ENCODE peak calls at places on chromosomes 16 and 17, in six cellular contexts. F is mammary epithelial cell, L is upper lobe of right lung, G is transverse colon, R is BJ, P is tibial nerve. D is an unnamed sample.

GRCh38 chr17:74453665-74454196 is 12.7 kb upstream of the CD300A start:
- DNase-seq in F (no peak), G (no peak), P (no peak), R (no peak), L (no peak), D (no peak)

GRCh38 chr16:15575293-15576049 is 67.5 kb downstream of the MARF1 start:
- DNase-seq in R (no peak), L (no peak), G (no peak), P (no peak), F (no peak), D (no peak)

GRCh38 chr17:62675260-62675659 is 47.8 kb downstream of the MRC2 start:
- DNase-seq in R (no peak), P (no peak), G (no peak), F (no peak), L (no peak), D (no peak)

GRCh38 chr16:554640-555413 is 5.4 kb upstream of the PRR35 start:
- DNase-seq in F (peak), L (no peak), R (peak), G (peak), P (no peak), D (no peak)

GRCh38 chr17:80453980-80454556 is 22.3 kb downstream of the NPTX1 start:
- DNase-seq in G (no peak), P (no peak), L (no peak), F (no peak), R (no peak), D (no peak)

GRCh38 chr17:59327891-59328290 is 3.6 kb upstream of the YPEL2 start:
- DNase-seq in F (no peak), R (no peak), G (no peak), L (no peak), P (no peak), D (no peak)

GRCh38 chr17:67718325-67718941 is 697 bp downstream of the NOL11 start:
- DNase-seq in F (peak), G (peak), P (peak), R (no peak), L (no peak), D (no peak)

GRCh38 chr17:81561494-81561885 is 9.3 kb upstream of the FAAP100 start:
- DNase-seq in P (no peak), G (no peak), L (no peak), F (no peak), R (no peak), D (no peak)

GRCh38 chr17:79188048-79188447 is 113.4 kb downstream of the ENGASE start:
- DNase-seq in P (no peak), G (no peak), L (no peak), R (no peak), F (no peak), D (no peak)

GRCh38 chr16:35440875-35441274 is 1981.5 kb downstream of the TP53TG3F start:
- DNase-seq in P (no peak), L (no peak), F (no peak), G (no peak), R (no peak), D (no peak)

GRCh38 chr16:30895592-30896202 is 717 bp upstream of the CTF1 start:
- DNase-seq in P (no peak), G (no peak), R (no peak), L (no peak), F (no peak), D (peak)

DNA sequence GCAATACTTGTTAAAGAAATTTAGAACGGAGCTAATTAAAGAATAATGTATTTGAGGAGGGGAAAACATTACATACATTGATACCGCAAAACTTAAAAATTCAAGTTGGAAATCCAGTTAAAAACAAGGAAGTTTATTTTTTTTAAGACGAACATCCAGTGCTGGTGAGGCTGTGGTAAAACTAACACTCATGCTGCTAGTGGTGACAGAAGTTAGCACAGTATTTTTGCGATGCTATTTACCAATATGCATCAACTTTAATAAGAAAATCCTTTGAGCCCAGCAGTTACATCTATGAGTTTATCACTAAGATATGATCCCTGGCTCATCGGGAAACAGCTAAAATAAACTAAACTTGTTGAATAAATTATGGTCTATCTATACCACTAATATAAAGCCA is 31.7 kb downstream of the GSPT1 start:
- DNase-seq in P (no peak), F (no peak), G (no peak), L (no peak), R (no peak), D (no peak)
- TF ChIP-seq CTCF in P (no peak), F (no peak), G (no peak), L (no peak), R (no peak), D (no peak)

GRCh38 chr17:2798679-2799078 is 2.4 kb downstream of the RAP1GAP2 start:
- DNase-seq in P (no peak), G (no peak), F (no peak), R (no peak), L (no peak), D (no peak)

GRCh38 chr17:2798188-2798587 is 1.9 kb downstream of the RAP1GAP2 start:
- DNase-seq in R (no peak), G (no peak), L (no peak), F (no peak), P (no peak), D (no peak)

GRCh38 chr17:2797632-2798031 is 1.4 kb downstream of the RAP1GAP2 start:
- DNase-seq in L (no peak), R (no peak), P (no peak), F (no peak), G (peak), D (no peak)

GRCh38 chr17:2796164-2797140 is at the start of gene RAP1GAP2:
- DNase-seq in L (peak), P (peak), F (no peak), R (no peak), G (peak), D (no peak)

DNA sequence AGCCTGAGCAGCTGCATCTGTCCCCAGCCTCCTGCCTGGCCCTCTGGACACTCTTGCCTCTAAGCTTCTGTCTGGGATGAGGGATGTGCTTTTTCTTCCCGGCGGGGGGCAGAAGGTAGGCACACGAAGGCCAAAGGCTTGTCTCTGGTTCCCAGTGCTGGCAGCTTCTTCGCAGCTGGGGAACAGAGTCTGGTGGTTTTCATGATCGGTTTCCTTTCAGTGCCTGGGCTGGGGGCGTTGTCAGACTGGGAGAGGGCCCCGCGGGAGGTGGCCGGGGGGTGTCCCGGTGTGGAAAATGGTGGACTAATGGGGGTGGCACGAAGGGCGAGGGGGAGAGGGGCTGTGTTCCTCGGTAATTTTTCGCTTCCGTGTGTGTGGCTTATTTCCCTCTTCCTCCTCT is 988 bp downstream of the RAP1GAP2 start:
- DNase-seq in P (no peak), G (no peak), R (no peak), L (no peak), F (no peak), D (no peak)
- H3K4me3 ChIP-seq in P (peak), G (no peak), R (no peak), L (peak), F (no peak), D (no peak)

DNA sequence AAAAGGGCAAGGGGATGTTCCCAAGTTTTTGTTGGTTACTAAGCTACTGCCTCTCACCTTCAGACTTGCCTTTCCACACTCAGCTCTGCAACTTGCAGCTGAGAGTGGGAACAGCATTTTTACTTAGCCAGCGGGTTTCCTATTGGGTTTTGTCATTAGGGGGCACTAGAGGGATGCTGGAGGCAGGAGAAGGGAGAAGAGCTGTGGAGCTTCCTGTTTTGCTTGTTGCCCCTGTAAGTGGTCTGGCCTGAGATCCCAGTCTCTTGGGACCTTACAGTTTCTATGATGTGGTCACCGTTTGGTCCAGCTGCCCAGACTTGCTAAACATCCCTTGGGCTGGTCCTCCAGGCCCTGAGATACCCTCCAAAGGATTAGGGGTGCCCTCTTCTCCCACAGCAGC is 209.6 kb upstream of the NLRP1 start:
- DNase-seq in P (no peak), L (no peak), F (peak), G (no peak), R (no peak), D (no peak)
- TF ChIP-seq CTCF in P (no peak), L (no peak), F (peak), G (no peak), R (no peak), D (peak)

GRCh38 chr17:16488572-16488997 is 3.4 kb downstream of the LRRC75A start:
- DNase-seq in F (no peak), L (no peak), P (no peak), G (peak), R (no peak), D (no peak)

GRCh38 chr17:16493470-16494048 is 1.6 kb upstream of the LRRC75A start:
- DNase-seq in R (no peak), P (no peak), F (no peak), L (no peak), G (no peak), D (no peak)

GRCh38 chr17:16495561-16495960 is 3.6 kb upstream of the LRRC75A start:
- DNase-seq in R (no peak), F (no peak), L (no peak), P (no peak), G (peak), D (no peak)

GRCh38 chr17:16491703-16492612 is at the start of gene LRRC75A:
- DNase-seq in L (peak), F (peak), R (no peak), G (peak), P (no peak), D (no peak)

DNA sequence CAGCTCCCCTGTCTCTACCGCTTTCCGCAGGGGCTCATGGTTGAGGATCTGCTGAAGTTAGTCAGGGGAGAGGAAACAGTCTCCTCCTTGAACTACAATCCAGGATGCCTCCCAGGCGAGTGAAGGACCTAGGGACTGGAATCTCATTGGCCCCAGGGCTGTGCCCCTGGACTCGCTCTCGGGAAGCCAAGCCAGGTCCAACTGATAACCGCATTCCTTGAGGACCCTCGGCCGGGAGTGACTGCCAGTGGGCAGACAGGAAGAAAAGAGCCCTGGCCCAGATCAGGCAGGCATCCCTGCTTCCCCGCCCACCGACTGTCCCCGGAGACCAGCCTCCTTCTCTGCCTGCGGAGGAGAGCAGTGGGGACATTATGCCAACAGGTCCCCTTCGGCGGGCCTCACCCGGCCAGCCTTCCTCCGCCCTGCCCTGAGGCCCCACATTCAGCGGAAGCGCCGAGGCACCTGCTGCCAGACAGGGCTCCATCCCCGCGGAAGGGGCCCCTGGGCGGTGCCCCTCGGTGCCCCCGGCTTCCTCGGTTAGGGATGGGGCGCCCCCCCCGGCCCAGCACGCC is 776 bp downstream of the LRRC75A start:
- DNase-seq in F (no peak), G (peak), P (no peak), R (no peak), L (peak), D (no peak)
- H3K4me3 ChIP-seq in F (no peak), G (peak), P (peak), R (peak), L (peak), D (peak)

GRCh38 chr17:34121311-34121710 is 133.8 kb upstream of the CCL2 start:
- DNase-seq in P (no peak), R (no peak), G (no peak), F (no peak), L (no peak), D (no peak)
- TF ChIP-seq CTCF in P (no peak), R (no peak), G (no peak), F (no peak), L (no peak), D (no peak)

DNA sequence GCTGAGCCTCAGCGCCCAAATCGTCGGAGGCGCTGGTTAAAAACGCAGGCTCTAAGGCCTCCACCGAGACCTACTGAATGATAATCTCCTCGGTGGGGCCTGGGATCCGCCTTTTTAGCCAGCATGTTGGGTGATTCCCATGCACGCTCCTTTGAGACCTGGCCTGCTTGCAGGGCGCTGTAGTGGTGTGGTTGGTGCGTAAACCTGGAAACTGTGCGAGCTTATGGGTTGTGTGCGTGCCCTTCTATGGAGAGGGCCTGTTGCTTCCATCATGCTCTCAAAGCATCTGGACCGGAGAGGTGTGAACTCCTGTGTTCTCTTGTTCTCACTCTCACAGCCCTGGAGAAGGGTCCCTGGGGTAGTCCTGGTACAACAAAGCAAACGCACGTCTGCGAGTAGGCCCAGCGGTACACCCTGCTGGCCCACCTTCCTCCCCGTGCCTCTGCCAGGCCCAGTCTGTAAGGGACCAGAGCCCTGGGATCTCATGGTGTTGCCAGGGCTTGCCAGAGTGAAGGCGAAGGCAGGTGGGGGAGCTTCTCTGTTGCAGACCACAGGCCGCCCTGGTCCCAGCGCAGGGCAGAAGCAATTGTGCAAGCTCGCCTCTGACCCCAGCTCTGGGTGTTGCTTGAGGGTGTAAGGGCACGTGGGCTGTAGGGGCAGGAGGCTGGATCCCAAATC is 759 bp upstream of the LRRC75A start:
- DNase-seq in F (no peak), P (no peak), R (no peak), L (no peak), G (no peak), D (no peak)
- H3K4me3 ChIP-seq in F (no peak), P (peak), R (peak), L (peak), G (peak), D (peak)

DNA sequence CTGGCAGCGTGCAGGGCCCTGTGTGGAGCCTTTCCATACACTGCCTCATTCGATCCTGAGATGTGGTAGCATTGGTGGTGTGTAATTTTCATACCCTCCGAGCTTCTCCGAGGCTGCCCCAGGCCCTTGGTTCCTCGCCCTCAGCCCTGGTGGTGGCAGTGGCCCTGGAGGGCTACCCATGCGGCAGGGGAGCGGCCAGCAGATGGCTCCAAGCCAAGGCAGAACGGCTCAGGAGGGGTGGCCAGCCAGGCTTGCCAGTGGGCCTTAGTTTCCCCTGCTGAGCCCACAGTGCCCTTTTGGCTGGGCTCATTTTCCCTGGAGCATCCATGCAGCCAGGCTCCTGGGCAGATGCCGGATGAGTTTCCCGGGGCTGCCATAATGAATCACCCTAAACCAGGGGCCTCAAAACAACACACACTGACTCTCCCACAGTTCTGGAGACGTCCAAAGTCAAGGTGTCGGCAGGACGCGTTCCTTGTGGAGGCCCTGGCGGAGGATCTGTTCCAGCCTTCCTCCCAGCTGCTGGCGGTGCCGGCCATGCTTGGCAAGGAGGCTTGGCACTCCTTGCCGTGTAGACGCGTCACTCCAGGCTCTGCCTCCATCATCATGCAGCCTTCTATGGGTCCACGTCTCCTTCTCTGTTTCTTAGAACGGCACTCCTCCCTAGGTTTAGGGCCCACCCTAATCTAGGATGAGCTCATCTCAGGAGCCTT is 158.8 kb upstream of the GSE1 start:
- DNase-seq in P (no peak), F (no peak), R (no peak), G (no peak), L (no peak), D (no peak)
- TF ChIP-seq CTCF in P (no peak), F (no peak), R (no peak), G (no peak), L (no peak), D (no peak)